ENCODE peak calls at places on chromosome 21, in eight cellular contexts. Z is stimulated activated effector memory CD8-positive, alpha-beta T cell treated with anti-CD3 and anti-CD28 coated beads, Interleukin-12 subunit alpha, Interleukin-12 subunit beta, amount 100 ng/mL, for 72 hours; W is AG20443; Q is GM04503; D is transverse colon; H is suprapubic skin; L is HT-29; V is stimulated activated CD4-positive, alpha-beta T cell treated with anti-CD3 and anti-CD28 coated beads, Interleukin-2, amount 100 ng/mL, for 48 hours. G is an unnamed sample.

GRCh38 chr21:34636961-34637360 is 22.0 kb upstream of the RCAN1 start:
- DNase-seq in Z (no peak), W (no peak), D (no peak), L (no peak), Q (no peak), V (no peak), H (no peak), G (no peak)

GRCh38 chr21:45306832-45307571 is 19.3 kb upstream of the POFUT2 start:
- DNase-seq in L (no peak), W (peak; percentile 67), H (peak; percentile 60), D (peak; percentile 62), Z (no peak), V (no peak), Q (no peak), G (no peak)

GRCh38 chr21:34889537-34890257 is 159.4 kb downstream of the RUNX1 start:
- DNase-seq in W (peak; percentile 90), Q (no peak), V (peak; percentile 74), Z (peak; percentile 90), D (peak; percentile 85), H (peak; percentile 88), L (peak; percentile 68), G (peak; percentile 95)

GRCh38 chr21:38819719-38820147 is 14.0 kb downstream of the ETS2 start:
- DNase-seq in L (peak; percentile 67), H (no peak), V (no peak), W (peak; percentile 74), D (peak; percentile 68), Q (no peak), Z (no peak), G (no peak)

GRCh38 chr21:38089763-38090046 is 167.1 kb upstream of the KCNJ15 start:
- DNase-seq in H (no peak), Q (no peak), V (no peak), L (no peak), Z (no peak), D (no peak), W (no peak), G (no peak)

GRCh38 chr21:43320526-43320925 is 106.4 kb downstream of the SIK1 start:
- DNase-seq in L (no peak), Z (no peak), W (no peak), D (no peak), V (no peak), Q (no peak), H (no peak), G (no peak)

GRCh38 chr21:36471254-36471723 is 8.6 kb downstream of the CLDN14 start:
- DNase-seq in W (no peak), V (no peak), D (no peak), H (no peak), Z (no peak), Q (no peak), L (no peak), G (no peak)

GRCh38 chr21:41715649-41716321 is 51.1 kb downstream of the RIPK4 start:
- DNase-seq in Q (no peak), H (no peak), Z (no peak), V (no peak), D (peak; percentile 73), W (no peak), L (peak; percentile 91), G (no peak)

GRCh38 chr21:44279621-44280260 is 5.9 kb upstream of the AIRE start:
- DNase-seq in D (no peak), Q (no peak), Z (no peak), W (no peak), L (no peak), H (no peak), V (no peak), G (no peak)

GRCh38 chr21:44399955-44400790 is 46.8 kb downstream of the TRPM2 start:
- DNase-seq in W (peak; percentile 8), H (no peak), Z (no peak), Q (no peak), D (no peak), L (no peak), V (no peak), G (peak; percentile 68)

GRCh38 chr21:25733859-25734653 is 648 bp downstream of the ATP5PF start:
- DNase-seq in V (no peak), Q (peak; percentile 21), Z (no peak), L (peak; percentile 26), W (peak; percentile 20), H (no peak), D (no peak), G (no peak)

GRCh38 chr21:36846624-36847023 is 119.8 kb downstream of the HLCS start:
- DNase-seq in Z (no peak), V (no peak), H (no peak), W (no peak), L (no peak), D (no peak), Q (no peak), G (no peak)

GRCh38 chr21:26389971-26390641 is 183.0 kb downstream of the CYYR1 start:
- DNase-seq in L (no peak), D (no peak), Z (no peak), W (peak; percentile 43), V (no peak), Q (no peak), H (no peak), G (no peak)

GRCh38 chr21:39048064-39048463 is 135.2 kb downstream of the PSMG1 start:
- DNase-seq in W (no peak), H (no peak), L (peak; percentile 91), V (no peak), D (peak; percentile 65), Z (no peak), Q (no peak), G (no peak)

GRCh38 chr21:36429672-36430546 is 44.7 kb downstream of the CHAF1B start:
- DNase-seq in Q (peak; percentile 92), W (peak; percentile 97), H (peak; percentile 86), Z (peak; percentile 85), V (peak; percentile 62), L (peak; percentile 79), D (peak; percentile 43), G (peak; percentile 86)

GRCh38 chr21:42793774-42794173 is 85.6 kb downstream of the WDR4 start:
- DNase-seq in V (no peak), Q (no peak), W (no peak), L (no peak), H (peak; percentile 15), D (no peak), Z (no peak), G (no peak)

GRCh38 chr21:37547615-37547975 is 181.0 kb downstream of the DYRK1A start:
- DNase-seq in L (no peak), H (no peak), D (no peak), Z (no peak), W (no peak), V (no peak), Q (no peak), G (no peak)

GRCh38 chr21:36209626-36210171 is 53.1 kb downstream of the DOP1B start:
- DNase-seq in L (peak; percentile 72), V (peak; percentile 40), H (no peak), D (peak; percentile 67), Z (no peak), Q (no peak), W (peak; percentile 29), G (peak; percentile 43)

GRCh38 chr21:25862112-25862511 is 127.3 kb downstream of the GABPA start:
- DNase-seq in L (no peak), V (no peak), D (peak; percentile 71), W (no peak), H (no peak), Z (no peak), Q (no peak), G (no peak)

GRCh38 chr21:15415541-15416261 is 314.1 kb upstream of the USP25 start:
- DNase-seq in L (no peak), V (no peak), H (no peak), D (no peak), Z (no peak), W (no peak), Q (no peak), G (no peak)